ENCODE peak calls at places on chromosomes 13 and 19, in four cellular contexts. R is tibial nerve, Q is adrenal gland, D is transverse colon. O is an unnamed sample.

GRCh38 chr13:30125422-30126073 is 181.8 kb downstream of the KATNAL1 start:
- DNase-seq in R (no peak), Q (no peak), D (no peak), O (no peak)

GRCh38 chr13:40983725-40984669 is 35.1 kb downstream of the ELF1 start:
- DNase-seq in R (no peak), Q (no peak), D (no peak), O (no peak)

GRCh38 chr13:36275190-36276002 is 22.2 kb downstream of the CCDC169 start:
- DNase-seq in R (no peak), Q (peak; percentile 35), D (no peak), O (no peak)

GRCh38 chr13:112769615-112770014 is 79.8 kb downstream of the ATP11A start:
- DNase-seq in R (no peak), Q (no peak), D (no peak), O (no peak)

GRCh38 chr13:48600374-48601364 is 53.1 kb upstream of the CYSLTR2 start:
- DNase-seq in R (no peak), Q (peak; percentile 14), D (no peak), O (no peak)

GRCh38 chr19:56751078-56751489 is 79.5 kb upstream of the ZNF835 start:
- DNase-seq in R (no peak), Q (peak; percentile 68), D (no peak), O (no peak)

GRCh38 chr19:15495151-15495550 is 13.2 kb upstream of the CYP4F22 start:
- DNase-seq in R (no peak), Q (no peak), D (no peak), O (no peak)

GRCh38 chr19:15869109-15869555 is 28.7 kb downstream of the CYP4F2 start:
- DNase-seq in R (no peak), Q (no peak), D (peak; percentile 33), O (peak; percentile 35)

GRCh38 chr13:40170982-40171381 is 495.5 kb downstream of the FOXO1 start:
- DNase-seq in R (no peak), Q (no peak), D (no peak), O (no peak)

GRCh38 chr19:35476149-35476548 is 14.1 kb downstream of the KRTDAP start:
- DNase-seq in R (no peak), Q (no peak), D (no peak), O (no peak)

GRCh38 chr19:772730-773436 is 22.0 kb downstream of the MISP start:
- DNase-seq in R (no peak), Q (no peak), D (no peak), O (no peak)

GRCh38 chr19:52601025-52601973 is 31.2 kb downstream of the ZNF701 start:
- DNase-seq in R (peak; percentile 91), Q (peak; percentile 95), D (peak; percentile 98), O (peak; percentile 92)

GRCh38 chr13:45108716-45109706 is 11.3 kb upstream of the GTF2F2 start:
- DNase-seq in R (no peak), Q (peak; percentile 24), D (peak; percentile 29), O (no peak)

GRCh38 chr19:6678690-6679109 is 8.7 kb upstream of the TNFSF14 start:
- DNase-seq in R (no peak), Q (no peak), D (no peak), O (no peak)

GRCh38 chr19:40174087-40174486 is 17.1 kb upstream of the MAP3K10 start:
- DNase-seq in R (no peak), Q (no peak), D (no peak), O (no peak)

GRCh38 chr19:36097036-36097435 is 13.9 kb upstream of the OVOL3 start:
- DNase-seq in R (no peak), Q (no peak), D (no peak), O (no peak)

GRCh38 chr19:40689339-40690049 is 957 bp downstream of the NUMBL start:
- DNase-seq in R (no peak), Q (no peak), D (no peak), O (no peak)

GRCh38 chr13:113950451-113951245 is 23.2 kb downstream of the C13orf46 start:
- DNase-seq in R (no peak), Q (no peak), D (no peak), O (no peak)

GRCh38 chr13:58855283-58855682 is 1223.7 kb downstream of the PCDH17 start:
- DNase-seq in R (no peak), Q (no peak), D (no peak), O (no peak)

GRCh38 chr13:39577833-39578232 is 25.2 kb downstream of the LHFPL6 start:
- DNase-seq in R (no peak), Q (no peak), D (no peak), O (no peak)

GRCh38 chr13:108508263-108508662 is 121.1 kb upstream of the MYO16 start:
- DNase-seq in R (no peak), Q (no peak), D (no peak), O (no peak)

GRCh38 chr19:12666305-12667048 is at the start of the genes MAN2B1 and WDR83:
- DNase-seq in R (peak; percentile 64), Q (peak; percentile 72), D (peak; percentile 83), O (peak; percentile 63)

GRCh38 chr13:20001351-20001750 is 42.8 kb downstream of the ZMYM2 start:
- DNase-seq in R (no peak), Q (no peak), D (no peak), O (no peak)

GRCh38 chr19:51259348-51260245 is 8.7 kb downstream of the SIGLECL1 start:
- DNase-seq in R (no peak), Q (peak; percentile 29), D (no peak), O (no peak)

GRCh38 chr13:44413095-44413494 is 39.5 kb downstream of the SERP2 start:
- DNase-seq in R (no peak), Q (no peak), D (no peak), O (no peak)

GRCh38 chr19:29752450-29753025 is 37.5 kb upstream of the C19orf12 start:
- DNase-seq in R (no peak), Q (peak; percentile 65), D (no peak), O (no peak)

GRCh38 chr13:90933097-90933826 is 414.2 kb upstream of the MIR17HG start:
- DNase-seq in R (no peak), Q (no peak), D (no peak), O (no peak)

GRCh38 chr19:18634612-18635290 is 2.1 kb upstream of the KLHL26 start:
- DNase-seq in R (no peak), Q (no peak), D (peak; percentile 28), O (no peak)

GRCh38 chr19:42290523-42291436 is 11.2 kb upstream of the PRR19 start:
- DNase-seq in R (no peak), Q (peak; percentile 36), D (no peak), O (no peak)

GRCh38 chr19:22604571-22605274 is 29.4 kb upstream of the ZNF492 start:
- DNase-seq in R (no peak), Q (no peak), D (no peak), O (peak; percentile 79)

GRCh38 chr19:41309225-41310030 is 544 bp upstream of the CCDC97 start:
- DNase-seq in R (no peak), Q (no peak), D (no peak), O (no peak)

GRCh38 chr19:10503002-10503789 is at the start of gene KEAP1:
- DNase-seq in R (no peak), Q (no peak), D (peak; percentile 67), O (no peak)

GRCh38 chr19:34230833-34231232 is 23.5 kb upstream of the GARRE1 start:
- DNase-seq in R (no peak), Q (no peak), D (no peak), O (no peak)

GRCh38 chr13:104854007-104854406 is 1681.5 kb downstream of the EFNB2 start:
- DNase-seq in R (no peak), Q (no peak), D (no peak), O (no peak)

DNA sequence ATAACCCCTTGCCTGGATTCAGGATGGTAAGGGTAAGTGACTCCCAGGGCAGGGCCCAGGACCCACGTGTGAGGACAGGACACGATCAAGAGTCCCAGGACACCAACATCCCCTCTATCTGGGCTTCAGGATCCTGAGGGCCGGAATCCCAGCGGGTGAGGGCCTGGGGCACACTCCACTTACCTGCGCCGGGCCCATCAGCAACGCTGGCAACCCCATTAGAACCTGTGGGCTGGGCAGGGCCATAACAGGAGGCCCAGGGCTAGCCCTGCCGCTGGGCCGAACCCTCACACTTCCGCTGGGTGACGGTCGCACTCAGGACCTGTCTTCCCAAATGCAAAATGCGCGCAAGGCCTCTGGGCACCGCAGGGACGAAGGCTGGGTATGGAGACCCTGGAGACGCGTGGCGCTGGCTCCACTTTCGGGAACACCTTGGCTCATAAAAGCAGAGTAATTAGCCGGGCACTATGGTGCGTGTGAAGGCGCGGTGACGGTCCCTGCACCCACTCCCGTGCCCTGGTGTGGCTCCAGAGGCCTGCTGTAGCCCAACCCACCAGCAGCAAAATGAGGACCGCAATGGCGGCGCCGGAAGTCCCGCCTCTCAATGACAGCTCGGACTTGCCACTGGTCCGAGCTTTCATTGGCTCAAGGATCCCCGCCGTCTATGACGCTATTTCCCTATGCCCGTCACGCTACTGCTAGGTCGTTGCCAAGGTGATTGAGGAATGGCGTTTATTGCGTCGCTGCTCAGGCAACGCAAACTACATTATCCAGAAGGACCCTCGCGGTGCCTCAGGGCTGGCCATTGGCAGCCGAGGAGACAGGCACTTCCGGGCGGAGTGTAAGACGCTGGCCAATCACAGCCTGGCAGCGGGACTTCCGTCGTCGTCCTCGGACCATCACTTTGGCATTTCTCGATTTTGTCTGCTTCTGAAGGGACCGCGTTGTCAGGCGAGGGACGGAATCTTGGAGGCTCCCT is at the start of gene ZNF132:
- DNase-seq in R (peak; percentile 95), Q (peak; percentile 95), D (peak; percentile 96), O (peak; percentile 99)
- H3K4me3 ChIP-seq in R (peak within 1 kb of the TSS; percentile 70), Q (peak within 1 kb of the TSS; percentile 29), D (peak within 1 kb of the TSS; percentile 89), O (peak within 1 kb of the TSS; percentile 49)

GRCh38 chr13:33815011-33815550 is 2.9 kb upstream of the RFC3 start:
- DNase-seq in R (no peak), Q (no peak), D (no peak), O (no peak)

GRCh38 chr13:33817513-33817842 is 471 bp upstream of the RFC3 start:
- DNase-seq in R (no peak), Q (no peak), D (no peak), O (no peak)

GRCh38 chr13:33816912-33817311 is 1.0 kb upstream of the RFC3 start:
- DNase-seq in R (no peak), Q (no peak), D (no peak), O (no peak)

DNA sequence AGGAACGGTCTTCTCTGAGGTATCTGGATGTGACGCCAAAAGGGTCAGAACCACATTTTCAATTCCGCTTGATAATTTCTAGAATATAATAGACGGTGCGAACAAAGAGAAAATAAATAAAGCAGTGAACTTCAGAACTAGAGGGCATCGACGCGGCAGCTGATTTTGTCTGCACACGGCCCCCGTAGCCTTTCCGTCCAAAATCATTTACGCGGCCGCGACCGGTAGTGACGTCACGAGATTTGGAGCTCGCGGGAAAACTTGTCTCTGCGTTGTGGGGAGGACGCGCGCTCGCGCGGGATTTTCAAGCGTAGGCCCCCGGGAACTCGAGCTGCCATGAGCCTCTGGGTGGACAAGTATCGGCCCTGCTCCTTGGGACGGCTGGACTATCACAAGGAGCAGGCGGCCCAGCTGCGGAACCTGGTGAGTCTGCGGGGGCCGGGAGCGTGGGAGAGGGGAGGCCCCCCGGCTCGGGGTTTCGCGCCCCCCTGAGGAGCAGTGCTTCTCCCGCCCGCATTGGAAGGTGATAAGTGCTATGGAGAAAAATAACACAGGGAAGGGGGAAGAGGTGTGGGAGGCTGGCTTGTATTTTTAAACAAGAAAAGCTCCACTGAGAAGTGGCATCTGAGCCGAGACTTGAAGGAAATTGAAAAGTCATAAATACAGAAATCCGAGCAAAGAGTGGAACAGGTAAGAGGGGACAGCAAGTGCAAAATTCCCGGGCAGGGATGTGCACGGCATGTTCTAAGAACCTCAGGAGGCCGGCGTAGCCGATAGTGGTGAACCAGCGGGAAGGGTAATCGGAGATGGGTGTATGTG is at the start of gene RFC3:
- DNase-seq in R (peak; percentile 87), Q (peak; percentile 95), D (peak; percentile 94), O (peak; percentile 90)
- TF ChIP-seq POLR2A in R (peak; percentile 35), Q (no peak), D (peak; percentile 14), O (no peak)

GRCh38 chr13:35092751-35093150 is 150.7 kb downstream of the NBEA start:
- DNase-seq in R (no peak), Q (no peak), D (no peak), O (no peak)
- TF ChIP-seq CTCF in R (no peak), Q (no peak), D (no peak), O (no peak)

GRCh38 chr19:47729799-47730520 is 15.4 kb upstream of the NOP53 start:
- DNase-seq in R (peak; percentile 63), Q (no peak), D (peak; percentile 39), O (peak; percentile 65)
- H3K4me3 ChIP-seq in R (no peak overlapping the region), Q (no peak overlapping the region), D (no peak overlapping the region), O (no peak overlapping the region)